ENCODE peak calls at places on chromosome 2, in five cellular contexts. N is GM23338, X is breast epithelium, P is PC-9, H is psoas muscle. V is an unnamed sample.

GRCh38 chr2:11213090-11213638 is 57.9 kb downstream of the SLC66A3 start:
- DNase-seq in N (no peak), X (no peak), P (no peak), H (no peak), V (no peak)

GRCh38 chr2:158094487-158095092 is 7.1 kb upstream of the UPP2 start:
- DNase-seq in N (no peak), X (no peak), P (no peak), H (no peak), V (no peak)

GRCh38 chr2:11203480-11203879 is 48.2 kb downstream of the SLC66A3 start:
- DNase-seq in N (no peak), X (no peak), P (no peak), H (no peak), V (no peak)

GRCh38 chr2:75431276-75431675 is 129.5 kb downstream of the EVA1A start:
- DNase-seq in N (no peak), X (no peak), P (no peak), H (no peak), V (peak; percentile 12)

GRCh38 chr2:159065313-159065712 is 96.9 kb downstream of the TANC1 start:
- DNase-seq in N (no peak), X (no peak), P (no peak), H (no peak), V (no peak)

GRCh38 chr2:233075141-233075965 is 15.2 kb downstream of the INPP5D start:
- DNase-seq in N (no peak), X (no peak), P (no peak), H (no peak), V (no peak)

GRCh38 chr2:183038341-183039300 is at the start of gene NCKAP1:
- DNase-seq in N (peak; percentile 90), X (peak; percentile 84), P (peak; percentile 99), H (peak; percentile 93), V (peak; percentile 90)

GRCh38 chr2:227834423-227834822 is 20.8 kb downstream of the CCL20 start:
- DNase-seq in N (no peak), X (no peak), P (no peak), H (no peak), V (no peak)

GRCh38 chr2:27054721-27055120 is 3.3 kb downstream of the AGBL5 start:
- DNase-seq in N (no peak), X (no peak), P (no peak), H (no peak), V (no peak)

GRCh38 chr2:73759287-73759764 is 20.6 kb downstream of the DUSP11 start:
- DNase-seq in N (no peak), X (no peak), P (no peak), H (no peak), V (no peak)

GRCh38 chr2:235908826-235909225 is 259.4 kb downstream of the GBX2 start:
- DNase-seq in N (no peak), X (no peak), P (no peak), H (no peak), V (peak; percentile 29)

GRCh38 chr2:98458667-98459380 is 14.2 kb downstream of the INPP4A start:
- DNase-seq in N (no peak), X (no peak), P (no peak), H (no peak), V (no peak)

GRCh38 chr2:25316101-25316500 is 25.6 kb downstream of the DNMT3A start:
- DNase-seq in N (no peak), X (no peak), P (no peak), H (no peak), V (no peak)

GRCh38 chr2:161952722-161953322 is 121.2 kb downstream of the DPP4 start:
- DNase-seq in N (no peak), X (no peak), P (no peak), H (no peak), V (no peak)

GRCh38 chr2:223315813-223316212 is 263.8 kb downstream of the KCNE4 start:
- DNase-seq in N (no peak), X (no peak), P (no peak), H (no peak), V (no peak)

GRCh38 chr2:241902357-241902991 is 32.9 kb downstream of the RTP5 start:
- DNase-seq in N (peak; percentile 61), X (no peak), P (no peak), H (no peak), V (no peak)

GRCh38 chr2:241900251-241901017 is 30.9 kb downstream of the RTP5 start:
- DNase-seq in N (no peak), X (no peak), P (no peak), H (no peak), V (no peak)

GRCh38 chr2:241903121-241904010 is 33.8 kb downstream of the RTP5 start:
- DNase-seq in N (no peak), X (no peak), P (no peak), H (no peak), V (peak; percentile 94)

GRCh38 chr2:241901018-241901380 is 31.5 kb downstream of the RTP5 start:
- DNase-seq in N (no peak), X (no peak), P (no peak), H (no peak), V (no peak)

GRCh38 chr2:241901500-241902351 is 32.2 kb downstream of the RTP5 start:
- DNase-seq in N (peak; percentile 77), X (no peak), P (peak; percentile 50), H (no peak), V (no peak)
- TF ChIP-seq CTCF in N (no peak), X (no peak), P (no peak), H (no peak), V (no peak)

GRCh38 chr2:178265851-178266250 is 71.5 kb downstream of the OSBPL6 start:
- DNase-seq in N (no peak), X (no peak), P (no peak), H (no peak), V (peak; percentile 9)
- H3K4me3 ChIP-seq in N (no peak overlapping the region), X (no peak overlapping the region), P (no peak overlapping the region), H (peak overlapping the region; percentile 68), V (peak overlapping the region; percentile 5)

GRCh38 chr2:9332136-9332852 is 91.0 kb downstream of the ITGB1BP1 start:
- DNase-seq in N (no peak), X (no peak), P (no peak), H (no peak), V (no peak)

GRCh38 chr2:9330639-9331270 is 92.6 kb downstream of the ITGB1BP1 start:
- DNase-seq in N (no peak), X (no peak), P (no peak), H (no peak), V (no peak)

GRCh38 chr2:9332853-9333245 is 90.5 kb downstream of the ITGB1BP1 start:
- DNase-seq in N (no peak), X (no peak), P (no peak), H (no peak), V (no peak)

GRCh38 chr2:9333591-9334171 is 89.6 kb downstream of the ITGB1BP1 start:
- DNase-seq in N (peak; percentile 76), X (peak; percentile 61), P (peak; percentile 76), H (peak; percentile 41), V (peak; percentile 76)

GRCh38 chr2:9331704-9332103 is 91.6 kb downstream of the ITGB1BP1 start:
- DNase-seq in N (peak; percentile 21), X (no peak), P (no peak), H (no peak), V (no peak)
- H3K27ac ChIP-seq in N (no peak overlapping the region), X (no peak overlapping the region), P (no peak overlapping the region), H (no peak overlapping the region), V (no peak overlapping the region)

DNA sequence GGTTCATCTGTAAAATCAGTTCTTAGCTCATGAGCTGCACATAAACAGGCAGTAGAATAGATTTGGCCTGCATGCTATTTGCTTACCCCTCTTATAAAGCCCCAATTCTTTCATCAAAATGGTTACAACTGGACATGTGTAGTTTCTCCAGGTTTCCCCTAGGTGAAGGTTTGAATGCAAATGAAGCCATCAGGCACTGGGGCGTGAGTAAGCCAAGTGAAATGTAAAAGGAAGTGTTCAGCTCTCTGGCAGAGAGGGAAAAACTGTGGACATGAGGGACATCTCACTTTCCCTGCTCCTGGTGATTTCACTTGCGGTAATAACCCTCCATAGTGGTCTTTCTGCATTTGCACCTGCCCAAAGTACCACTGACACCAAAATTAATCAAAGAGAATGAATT is 1402.3 kb upstream of the LRRTM1 start:
- DNase-seq in N (peak; percentile 2), X (no peak), P (no peak), H (no peak), V (no peak)
- TF ChIP-seq CTCF in N (no peak), X (no peak), P (no peak), H (no peak), V (no peak)

DNA sequence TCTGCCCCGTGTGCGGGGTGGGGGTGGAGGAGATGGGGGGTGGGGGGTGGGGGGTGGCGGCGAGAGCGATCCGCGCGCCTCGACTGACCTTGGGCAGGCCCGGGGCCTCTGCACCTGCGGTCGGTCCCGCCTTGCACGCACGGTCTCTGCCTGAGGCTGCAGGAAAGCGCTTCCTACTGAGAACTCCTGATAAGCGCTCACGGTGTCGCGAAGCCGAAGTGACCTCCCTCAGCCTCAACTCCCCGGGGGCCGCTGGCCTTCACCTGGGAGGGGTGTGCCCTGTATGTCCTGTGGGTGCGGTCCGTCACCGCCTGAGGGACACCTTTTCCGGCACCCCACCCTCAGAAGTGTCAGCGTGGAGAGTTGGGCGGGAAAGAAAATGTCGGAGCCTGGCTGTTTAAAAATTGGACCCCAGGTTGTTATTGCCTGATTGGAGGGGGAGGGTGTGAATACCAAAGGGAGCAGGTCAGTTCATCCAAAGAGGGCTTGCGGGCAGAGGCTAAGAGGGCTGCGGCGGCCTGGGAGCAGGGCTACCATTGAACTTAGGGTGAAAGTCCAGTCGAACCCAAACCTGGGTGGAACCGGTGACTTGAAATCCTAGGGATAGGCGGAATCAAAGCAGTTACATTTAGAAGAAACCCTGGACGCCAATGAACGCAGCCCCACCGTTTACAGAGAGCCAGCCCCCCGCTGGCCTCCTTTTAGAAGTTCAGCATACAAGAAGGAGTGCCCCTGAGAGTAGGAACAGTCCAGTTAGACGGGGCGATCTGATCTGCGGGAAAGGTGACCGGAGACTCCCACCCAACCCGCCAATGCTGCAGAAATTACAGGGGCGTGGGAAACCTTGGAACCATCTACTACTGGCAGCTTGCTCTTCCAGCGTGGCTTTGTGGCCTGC is 1.2 kb downstream of the MAL start:
- DNase-seq in N (peak; percentile 64), X (no peak), P (peak; percentile 79), H (no peak), V (no peak)
- H3K4me3 ChIP-seq in N (peak overlapping the region; percentile 71), X (peak overlapping the region; percentile 14), P (peak overlapping the region; percentile 94), H (peak overlapping the region; percentile 49), V (peak overlapping the region; percentile 49)

DNA sequence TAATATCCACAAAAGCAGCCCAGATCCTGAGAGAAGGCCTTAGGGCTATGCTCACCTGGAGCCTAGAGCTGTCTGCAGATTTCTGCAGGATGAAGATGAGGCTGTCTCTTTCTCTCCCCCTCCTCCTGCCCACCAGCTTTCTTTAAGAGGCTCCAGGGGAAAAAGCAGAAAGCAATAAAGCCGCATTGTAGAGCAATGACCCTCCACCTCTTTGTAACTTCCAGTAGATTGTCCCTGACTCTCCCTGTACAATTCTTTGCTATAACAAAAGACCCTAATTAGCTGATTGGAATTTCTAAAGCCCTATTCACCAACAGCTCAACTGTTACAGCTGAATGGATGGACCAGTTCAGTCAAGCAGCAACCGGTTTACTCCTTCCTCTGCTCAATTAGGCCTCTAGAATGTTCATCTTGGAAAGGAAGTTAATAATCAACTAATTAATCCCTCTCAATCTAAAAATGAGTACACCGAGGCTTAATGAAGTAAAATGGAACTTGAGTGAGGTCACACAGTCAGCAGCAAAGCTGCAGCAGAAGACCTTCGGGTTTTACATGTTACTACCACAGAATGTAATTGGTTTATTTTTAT is 300.9 kb downstream of the STK39 start:
- DNase-seq in N (peak; percentile 21), X (no peak), P (no peak), H (no peak), V (no peak)
- H3K27ac ChIP-seq in N (no peak overlapping the region), X (no peak overlapping the region), P (no peak overlapping the region), H (no peak overlapping the region), V (no peak overlapping the region)

V was measured in WERI-Rb-1.